ENCODE peak calls at places on chromosomes 7 and 10, in ten cellular contexts. O, Y, D, A, P, B, W, C, E and K are unnamed samples.

GRCh38 chr10:3723706-3724225 is 61.2 kb downstream of the KLF6 start:
- DNase-seq in O (peak; percentile 29), Y (no peak), D (no peak), A (no peak), P (no peak), B (no peak), W (no peak), C (no peak), E (no peak), K (no peak)

GRCh38 chr10:49081532-49082275 is 33.6 kb downstream of the VSTM4 start:
- DNase-seq in O (no peak), Y (no peak), D (peak; percentile 42), A (no peak), P (no peak), B (peak; percentile 59), W (no peak), C (no peak), E (no peak), K (no peak)

GRCh38 chr10:84837877-84838276 is 509.5 kb downstream of the CCSER2 start:
- DNase-seq in O (no peak), Y (no peak), D (peak; percentile 63), A (no peak), P (peak; percentile 27), B (no peak), W (no peak), C (no peak), E (no peak), K (no peak)

GRCh38 chr10:79179404-79180309 is 110.9 kb downstream of the ZMIZ1 start:
- DNase-seq in O (no peak), Y (peak; percentile 61), D (no peak), A (peak; percentile 20), P (no peak), B (peak; percentile 30), W (no peak), C (no peak), E (no peak), K (no peak)

GRCh38 chr10:60314306-60314940 is 75.3 kb downstream of the ANK3 start:
- DNase-seq in O (no peak), Y (peak; percentile 31), D (no peak), A (peak; percentile 49), P (no peak), B (peak; percentile 69), W (no peak), C (peak; percentile 25), E (peak; percentile 6), K (no peak)

GRCh38 chr10:88689366-88689765 is 16.7 kb upstream of the LIPK start:
- DNase-seq in O (no peak), Y (no peak), D (no peak), A (no peak), P (no peak), B (no peak), W (no peak), C (no peak), E (no peak), K (no peak)

GRCh38 chr7:33590902-33591301 is 314.4 kb upstream of the BMPER start:
- DNase-seq in O (no peak), Y (no peak), D (no peak), A (no peak), P (no peak), B (peak; percentile 43), W (no peak), C (no peak), E (no peak), K (no peak)

GRCh38 chr10:58282615-58283014 is 13.7 kb downstream of the CISD1 start:
- DNase-seq in O (no peak), Y (no peak), D (no peak), A (no peak), P (no peak), B (peak; percentile 63), W (no peak), C (no peak), E (no peak), K (no peak)

GRCh38 chr7:95440394-95441038 is 5.7 kb upstream of the PON2 start:
- DNase-seq in O (no peak), Y (peak; percentile 40), D (no peak), A (no peak), P (no peak), B (no peak), W (no peak), C (no peak), E (no peak), K (no peak)

GRCh38 chr10:132243141-132243540 is 56.4 kb downstream of the DPYSL4 start:
- DNase-seq in O (no peak), Y (no peak), D (no peak), A (no peak), P (no peak), B (no peak), W (no peak), C (no peak), E (no peak), K (no peak)

GRCh38 chr7:12422449-12423320 is 19.0 kb upstream of the VWDE start:
- DNase-seq in O (no peak), Y (no peak), D (no peak), A (no peak), P (no peak), B (peak; percentile 41), W (no peak), C (no peak), E (no peak), K (no peak)

GRCh38 chr7:6409991-6410693 is 37.6 kb downstream of the DAGLB start:
- DNase-seq in O (no peak), Y (no peak), D (no peak), A (no peak), P (no peak), B (no peak), W (no peak), C (no peak), E (no peak), K (no peak)

DNA sequence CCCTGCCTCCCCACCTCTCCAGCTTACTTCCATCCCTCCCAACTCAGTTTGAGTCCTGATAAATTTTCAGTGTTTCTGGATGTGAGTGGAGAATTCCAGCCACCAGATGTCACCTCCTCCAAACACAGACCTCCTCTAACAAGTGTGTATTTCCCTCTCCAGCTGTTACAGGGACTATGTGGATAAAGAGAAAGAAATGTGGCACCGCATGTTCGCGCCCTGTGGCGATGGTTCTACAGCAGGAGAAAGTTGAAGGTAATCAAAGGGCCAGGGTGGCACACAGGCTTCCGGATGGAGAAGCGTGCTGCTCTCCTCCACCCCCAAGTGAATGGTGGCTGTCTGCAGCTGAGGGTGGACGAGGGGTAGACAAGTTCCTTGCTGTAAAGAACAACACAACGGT is 14.7 kb downstream of the FKBP6 start:
- DNase-seq in O (no peak), Y (peak; percentile 73), D (no peak), A (peak; percentile 5), P (no peak), B (peak; percentile 84), W (no peak), C (no peak), E (peak; percentile 17), K (no peak)
- TF ChIP-seq CTCF in O (peak; percentile 75), Y (peak; percentile 83), D (peak; percentile 43), A (no peak), P (peak; percentile 41), B (peak; percentile 78), W (peak; percentile 33), C (peak; percentile 70), E (no peak), K (no peak)

GRCh38 chr10:100637785-100638184 is 102.0 kb downstream of the HIF1AN start:
- DNase-seq in O (no peak), Y (peak; percentile 20), D (no peak), A (peak; percentile 30), P (no peak), B (peak; percentile 11), W (no peak), C (no peak), E (no peak), K (no peak)
- TF ChIP-seq CTCF in O (peak; percentile 31), Y (peak; percentile 19), D (no peak), A (no peak), P (no peak), B (peak; percentile 58), W (no peak), C (peak; percentile 58), E (no peak), K (no peak)

GRCh38 chr10:44865289-44865671 is 45.9 kb upstream of the TMEM72 start:
- DNase-seq in O (no peak), Y (no peak), D (peak; percentile 44), A (no peak), P (no peak), B (no peak), W (no peak), C (no peak), E (peak; percentile 19), K (peak; percentile 78)
- TF ChIP-seq CTCF in O (no peak), Y (no peak), D (no peak), A (no peak), P (no peak), B (no peak), W (no peak), C (no peak), E (no peak), K (no peak)

GRCh38 chr10:103603382-103603781 is 109.9 kb downstream of the NEURL1 start:
- DNase-seq in O (no peak), Y (no peak), D (no peak), A (no peak), P (no peak), B (no peak), W (no peak), C (no peak), E (no peak), K (no peak)

GRCh38 chr10:103602028-103602851 is 108.7 kb downstream of the NEURL1 start:
- DNase-seq in O (no peak), Y (no peak), D (no peak), A (no peak), P (no peak), B (no peak), W (no peak), C (no peak), E (no peak), K (no peak)

GRCh38 chr10:103602852-103603155 is 109.3 kb downstream of the NEURL1 start:
- DNase-seq in O (no peak), Y (no peak), D (no peak), A (no peak), P (no peak), B (no peak), W (no peak), C (no peak), E (no peak), K (no peak)

GRCh38 chr10:103609231-103610082 is 116.0 kb downstream of the NEURL1 start:
- DNase-seq in O (no peak), Y (no peak), D (no peak), A (no peak), P (no peak), B (no peak), W (no peak), C (no peak), E (no peak), K (no peak)

DNA sequence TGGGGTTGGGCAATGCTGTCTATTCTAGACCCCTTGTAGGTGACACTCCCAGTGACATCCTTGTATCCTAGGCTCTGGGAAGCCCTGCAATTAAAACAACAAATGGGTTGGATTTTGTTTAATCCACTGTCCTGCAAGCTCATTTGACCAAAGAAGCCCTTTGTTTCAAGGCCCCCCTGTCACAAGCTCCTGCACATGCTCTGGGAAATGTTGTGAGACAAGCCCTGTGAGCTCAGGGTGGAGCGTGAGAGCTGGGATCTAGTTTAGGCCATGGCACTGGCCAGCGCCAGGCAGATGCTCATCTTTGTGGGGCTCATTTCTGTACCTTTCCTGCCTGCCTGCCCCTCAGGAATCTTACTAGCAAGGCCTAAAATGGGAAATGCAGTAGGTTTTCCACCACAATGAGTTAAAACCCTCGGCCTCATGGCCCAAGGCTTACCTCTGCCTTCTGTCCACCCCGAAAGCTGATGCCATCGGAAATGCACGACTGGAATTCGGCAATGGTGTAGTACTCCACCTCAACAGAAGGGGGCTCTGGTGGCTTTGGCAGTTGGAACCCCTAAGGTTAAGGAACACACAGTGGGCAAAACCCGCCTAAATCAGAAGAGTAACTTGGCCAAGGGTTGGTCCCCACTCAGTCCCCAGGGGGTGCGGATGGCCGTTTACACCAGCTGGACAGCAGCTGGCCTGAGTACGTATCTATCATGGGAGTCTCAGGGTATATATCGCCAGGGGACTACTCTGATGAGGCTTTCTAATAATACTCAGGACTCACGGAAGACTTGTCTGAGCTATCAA is 112.1 kb downstream of the NEURL1 start:
- DNase-seq in O (no peak), Y (no peak), D (peak; percentile 46), A (peak; percentile 28), P (no peak), B (peak; percentile 78), W (peak; percentile 65), C (no peak), E (peak; percentile 70), K (peak; percentile 83)
- TF ChIP-seq CTCF in O (peak; percentile 89), Y (peak; percentile 45), D (peak; percentile 66), A (peak; percentile 56), P (peak; percentile 75), B (peak; percentile 92), W (peak; percentile 81), C (peak; percentile 76), E (peak; percentile 56), K (peak; percentile 82)